ENCODE peak calls at places on chromosomes 2 and 18, in four cellular contexts. Z is GM12878, N is HepG2, S is K562. P is an unnamed sample.

GRCh38 chr2:101383016-101383541 is 4.2 kb downstream of the CREG2 start:
- DNase-seq in Z (no peak), N (no peak), S (no peak), P (no peak)

GRCh38 chr2:31213063-31213882 is 4.0 kb downstream of the CAPN14 start:
- DNase-seq in Z (no peak), N (no peak), S (no peak), P (no peak)

GRCh38 chr2:129723277-129724020 is 256.0 kb upstream of the RAB6C start:
- DNase-seq in Z (no peak), N (no peak), S (no peak), P (no peak)

GRCh38 chr2:201122276-201122675 is 6.3 kb downstream of the CFLAR start:
- DNase-seq in Z (no peak), N (no peak), S (peak), P (no peak)

GRCh38 chr2:127400533-127400896 is 12.7 kb upstream of the MAP3K2 start:
- DNase-seq in Z (no peak), N (no peak), S (no peak), P (no peak)

GRCh38 chr2:168155680-168156079 is 91.7 kb downstream of the STK39 start:
- DNase-seq in Z (no peak), N (no peak), S (no peak), P (no peak)

GRCh38 chr2:44452184-44452583 is 90.4 kb downstream of the CAMKMT start:
- DNase-seq in Z (no peak), N (no peak), S (no peak), P (no peak)

GRCh38 chr18:12307251-12307736 is 747 bp upstream of the TUBB6 start:
- DNase-seq in Z (no peak), N (no peak), S (no peak), P (peak)

GRCh38 chr18:26574958-26575864 is 26.9 kb upstream of the KCTD1 start:
- DNase-seq in Z (no peak), N (peak), S (peak), P (peak)

GRCh38 chr2:106160786-106161261 is 33.3 kb downstream of the UXS1 start:
- DNase-seq in Z (no peak), N (no peak), S (no peak), P (no peak)

GRCh38 chr18:11974741-11975325 is 6.5 kb upstream of the IMPA2 start:
- DNase-seq in Z (no peak), N (no peak), S (no peak), P (no peak)

GRCh38 chr2:80545420-80546192 is 241.1 kb upstream of the LRRTM1 start:
- DNase-seq in Z (no peak), N (peak), S (no peak), P (no peak)

GRCh38 chr2:42086500-42086953 is 38.7 kb downstream of the PKDCC start:
- DNase-seq in Z (no peak), N (peak), S (peak), P (peak)

GRCh38 chr2:54767921-54768320 is 44.5 kb downstream of the EML6 start:
- DNase-seq in Z (no peak), N (no peak), S (no peak), P (no peak)

GRCh38 chr2:62958206-62958605 is 92.4 kb upstream of the OTX1 start:
- DNase-seq in Z (no peak), N (no peak), S (no peak), P (no peak)

GRCh38 chr18:45627204-45627526 is 11.9 kb downstream of the SLC14A2 start:
- DNase-seq in Z (no peak), N (no peak), S (no peak), P (no peak)

GRCh38 chr2:217066510-217067270 is 206.8 kb upstream of the TNP1 start:
- DNase-seq in Z (no peak), N (no peak), S (no peak), P (no peak)

GRCh38 chr2:171009386-171009785 is 80.3 kb downstream of the GORASP2 start:
- DNase-seq in Z (no peak), N (no peak), S (no peak), P (no peak)

GRCh38 chr2:833180-833579 is 117.5 kb upstream of the SNTG2 start:
- DNase-seq in Z (no peak), N (no peak), S (no peak), P (no peak)

GRCh38 chr18:39951321-39951720 is 2003.7 kb upstream of the PIK3C3 start:
- DNase-seq in Z (no peak), N (no peak), S (no peak), P (no peak)

GRCh38 chr2:8575810-8576423 is 105.9 kb upstream of the ID2 start:
- DNase-seq in Z (no peak), N (no peak), S (no peak), P (no peak)

GRCh38 chr2:32666704-32667103 is 38.9 kb downstream of the TTC27 start:
- DNase-seq in Z (no peak), N (no peak), S (no peak), P (no peak)

GRCh38 chr2:207530160-207531023 is 630 bp downstream of the CREB1 start:
- DNase-seq in Z (no peak), N (peak), S (peak), P (no peak)

GRCh38 chr2:74391209-74391579 is 11.1 kb upstream of the DCTN1 start:
- DNase-seq in Z (no peak), N (no peak), S (no peak), P (no peak)

GRCh38 chr2:68767031-68767961 is 32.7 kb downstream of the ARHGAP25 start:
- DNase-seq in Z (no peak), N (no peak), S (no peak), P (no peak)

GRCh38 chr2:239873656-239874635 is 151.2 kb downstream of the NDUFA10 start:
- DNase-seq in Z (no peak), N (no peak), S (no peak), P (no peak)

GRCh38 chr2:232857158-232857563 is 12.9 kb upstream of the SNORC start:
- DNase-seq in Z (no peak), N (peak), S (no peak), P (no peak)
- TF ChIP-seq CREM in Z (no peak), N (peak), S (no peak), P (no peak)

GRCh38 chr2:231780123-231780908 is 766 bp downstream of the PDE6D start:
- DNase-seq in Z (no peak), N (peak), S (peak), P (peak)
- TF ChIP-seq CREM in Z (no peak), N (no peak), S (peak), P (no peak)

GRCh38 chr18:24991220-24991575 is 360.8 kb downstream of the ZNF521 start:
- DNase-seq in Z (no peak), N (no peak), S (no peak), P (no peak)

GRCh38 chr18:24995738-24996137 is 356.2 kb downstream of the ZNF521 start:
- DNase-seq in Z (no peak), N (no peak), S (no peak), P (no peak)

GRCh38 chr18:24991661-24992060 is 360.3 kb downstream of the ZNF521 start:
- DNase-seq in Z (no peak), N (no peak), S (no peak), P (no peak)

GRCh38 chr18:24992491-24992890 is 359.5 kb downstream of the ZNF521 start:
- DNase-seq in Z (no peak), N (no peak), S (no peak), P (no peak)

DNA sequence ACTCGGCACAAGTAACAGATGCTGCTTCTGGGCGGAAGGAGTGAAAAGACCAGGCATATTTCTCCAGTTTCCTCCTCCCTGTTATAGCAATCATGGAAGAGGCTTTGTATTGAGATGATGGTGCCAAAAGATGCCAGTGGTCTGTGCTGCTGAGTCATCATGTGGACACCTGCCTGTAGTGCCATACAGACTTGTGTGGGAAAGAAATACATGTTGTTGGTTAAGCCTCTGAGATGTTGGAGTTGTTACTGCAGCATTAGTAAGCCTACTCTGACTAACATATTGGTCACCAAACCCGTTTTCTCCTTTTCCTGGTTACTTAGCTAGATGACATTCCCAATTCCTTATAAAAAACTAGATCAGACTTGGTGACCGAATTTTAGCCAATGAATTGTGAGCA is 356.9 kb downstream of the ZNF521 start:
- DNase-seq in Z (no peak), N (no peak), S (no peak), P (no peak)
- TF ChIP-seq CREM in Z (no peak), N (no peak), S (no peak), P (no peak)

GRCh38 chr18:9734189-9734588 is 26.1 kb downstream of the RAB31 start:
- DNase-seq in Z (no peak), N (peak), S (no peak), P (no peak)

GRCh38 chr18:9735238-9735637 is 27.1 kb downstream of the RAB31 start:
- DNase-seq in Z (no peak), N (peak), S (no peak), P (no peak)

GRCh38 chr18:9732031-9732430 is 23.9 kb downstream of the RAB31 start:
- DNase-seq in Z (no peak), N (no peak), S (no peak), P (no peak)

GRCh38 chr18:9730786-9731185 is 22.7 kb downstream of the RAB31 start:
- DNase-seq in Z (no peak), N (no peak), S (no peak), P (no peak)

DNA sequence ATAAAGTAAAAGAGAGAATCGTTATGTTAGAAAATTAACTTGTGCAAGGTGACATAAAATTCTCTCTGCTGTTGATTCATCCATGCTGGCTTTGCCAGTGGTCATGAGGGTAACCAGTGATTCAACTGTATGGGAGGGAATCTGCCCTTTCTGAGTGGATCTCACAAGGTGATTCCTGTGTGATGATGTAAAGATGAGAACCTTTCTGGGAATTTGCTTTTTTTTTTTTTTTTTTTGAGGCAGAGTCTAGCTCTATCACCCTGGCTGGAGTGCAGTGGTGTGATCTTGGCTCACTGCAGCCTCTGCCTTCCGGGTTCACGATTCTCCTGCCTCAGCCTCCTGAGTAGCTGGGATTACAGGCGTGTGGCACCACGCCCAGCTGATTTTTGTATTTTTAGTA is 23.3 kb downstream of the RAB31 start:
- DNase-seq in Z (no peak), N (no peak), S (no peak), P (no peak)
- TF ChIP-seq CREM in Z (no peak), N (no peak), S (no peak), P (no peak)

DNA sequence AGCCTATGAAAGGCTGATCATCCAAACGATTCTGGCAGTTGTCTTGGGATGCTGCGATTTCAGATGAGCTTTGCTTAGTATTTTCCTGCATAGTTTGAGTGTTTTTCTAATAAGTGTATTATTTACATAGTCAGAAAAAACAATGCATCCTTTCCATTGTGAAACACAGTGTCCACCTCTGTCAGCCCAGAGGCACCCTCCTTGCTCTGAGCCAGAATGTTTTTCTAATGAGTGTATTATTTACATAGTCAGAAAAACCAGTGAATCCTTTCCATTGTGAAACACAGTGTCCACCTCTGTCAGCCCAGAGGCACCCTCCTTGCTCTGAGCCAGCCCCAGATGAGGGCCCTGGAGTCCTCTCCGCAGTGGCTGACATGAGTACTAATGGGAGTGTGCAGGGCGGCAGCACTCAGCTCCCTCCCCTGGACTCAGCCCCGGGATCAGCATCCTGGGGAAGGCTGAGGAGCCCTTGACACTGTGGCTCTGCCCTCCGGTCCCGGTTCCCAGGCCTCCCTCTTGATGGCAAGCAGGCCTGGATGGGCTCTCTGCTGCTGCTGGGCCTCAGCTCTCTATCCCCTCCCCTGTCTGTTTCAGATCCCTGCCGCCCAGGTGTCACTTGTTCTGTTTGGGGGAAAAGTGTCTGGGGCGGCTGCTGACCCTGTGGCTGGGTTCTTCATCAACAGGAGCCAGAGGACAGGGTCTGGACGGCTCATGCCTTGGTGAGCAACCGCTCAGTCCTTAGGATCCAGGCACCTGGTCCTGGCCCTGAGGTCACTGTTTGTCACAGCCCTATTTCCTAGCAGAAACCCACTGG is 5.9 kb downstream of the MFSD2B start:
- DNase-seq in Z (no peak), N (peak), S (no peak), P (no peak)
- TF ChIP-seq CREM in Z (no peak), N (peak), S (no peak), P (no peak)

DNA sequence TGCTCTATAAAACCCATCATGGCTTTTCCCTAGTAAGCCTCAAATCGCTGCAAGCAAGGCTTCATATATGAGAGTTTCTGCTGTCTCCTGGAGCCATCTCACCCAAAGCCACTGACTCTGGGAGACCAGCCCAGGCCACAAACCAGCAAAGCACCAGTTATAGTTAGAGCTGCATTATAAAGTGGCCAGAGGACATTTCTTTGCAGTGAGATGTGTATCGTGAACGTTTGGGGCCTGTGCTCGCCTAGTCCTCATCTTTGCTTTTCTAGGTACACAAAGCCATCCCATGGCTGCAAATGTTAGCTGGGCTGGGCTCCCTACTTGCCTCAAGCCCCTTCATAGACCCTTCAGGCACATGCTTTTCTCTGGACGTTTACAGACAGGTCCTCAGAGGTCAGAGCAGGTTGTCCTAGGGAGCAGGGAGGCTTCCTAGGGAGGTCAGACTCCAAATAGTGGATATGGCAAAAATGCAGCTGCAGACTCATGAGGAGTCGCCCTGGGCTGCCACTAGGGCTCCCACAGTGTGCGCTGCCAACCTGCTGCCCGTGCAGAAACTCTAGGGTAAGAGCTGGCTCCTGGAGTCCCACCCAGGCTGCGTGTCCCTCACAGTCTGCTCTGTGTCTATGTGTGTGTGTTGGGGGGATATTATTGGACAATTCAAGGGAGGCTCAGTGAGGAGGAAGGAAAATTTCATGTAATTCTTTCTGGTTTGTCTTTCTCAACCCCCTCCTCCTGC is 141.0 kb downstream of the RPIA start:
- DNase-seq in Z (no peak), N (no peak), S (no peak), P (no peak)
- TF ChIP-seq CREM in Z (no peak), N (no peak), S (no peak), P (no peak)

GRCh38 chr2:19971691-19972090 is 18.2 kb downstream of the WDR35 start:
- DNase-seq in Z (no peak), N (no peak), S (no peak), P (no peak)
- TF ChIP-seq CREM in Z (no peak), N (no peak), S (no peak), P (no peak)

DNA sequence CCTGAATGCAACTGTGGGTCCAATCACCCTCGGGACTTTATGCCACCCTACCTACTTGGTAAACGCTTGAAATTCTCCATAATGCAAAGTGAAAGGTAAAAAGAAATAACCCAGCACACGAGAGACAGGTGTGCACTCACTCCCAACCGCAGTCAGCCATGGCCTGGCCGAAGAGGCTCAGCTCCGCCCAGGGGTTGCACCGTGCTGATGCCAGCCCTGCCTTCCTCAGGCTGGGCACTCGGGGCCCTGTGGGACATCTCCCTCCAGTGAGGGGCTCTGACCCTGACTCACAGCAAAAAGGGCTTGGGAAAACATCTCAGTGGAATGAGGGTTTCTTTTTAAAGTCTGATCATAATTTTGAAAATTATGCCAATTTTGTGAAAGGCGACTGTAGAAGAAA is 13.3 kb downstream of the SLC66A2 start:
- DNase-seq in Z (no peak), N (no peak), S (no peak), P (peak)
- TF ChIP-seq CREM in Z (no peak), N (no peak), S (no peak), P (no peak)

GRCh38 chr2:64700133-64700809 is 46.6 kb upstream of the SERTAD2 start:
- DNase-seq in Z (peak), N (no peak), S (no peak), P (no peak)

GRCh38 chr2:64698068-64698645 is 44.4 kb upstream of the SERTAD2 start:
- DNase-seq in Z (no peak), N (no peak), S (no peak), P (no peak)

GRCh38 chr2:64698668-64699444 is 45.1 kb upstream of the SERTAD2 start:
- DNase-seq in Z (peak), N (peak), S (no peak), P (no peak)

GRCh38 chr2:64697286-64698023 is 43.7 kb upstream of the SERTAD2 start:
- DNase-seq in Z (no peak), N (no peak), S (no peak), P (no peak)

GRCh38 chr2:64699712-64700111 is 46.0 kb upstream of the SERTAD2 start:
- DNase-seq in Z (peak), N (no peak), S (no peak), P (peak)
- TF ChIP-seq CREM in Z (no peak), N (no peak), S (no peak), P (no peak)

P was measured in WTC11.